ENCODE peak calls at places on chromosome 20, in seven cellular contexts. V, H, L, X, Y, I and P are unnamed samples.

GRCh38 chr20:57437672-57438330 is 46.6 kb downstream of the RBM38 start:
- DNase-seq in H (no peak), Y (no peak), L (no peak), X (no peak), V (no peak), I (no peak), P (no peak)

GRCh38 chr20:63103402-63104311 is 96.9 kb upstream of the BHLHE23 start:
- DNase-seq in X (no peak), L (no peak), V (peak), Y (no peak), H (no peak), I (no peak), P (no peak)

GRCh38 chr20:47396762-47397476 is 40.4 kb upstream of the ZMYND8 start:
- DNase-seq in I (no peak), Y (no peak), H (no peak), L (no peak), V (no peak), X (no peak), P (no peak)

GRCh38 chr20:14918981-14919380 is 581.6 kb upstream of the FLRT3 start:
- DNase-seq in H (no peak), L (no peak), V (no peak), X (no peak), Y (no peak), I (no peak), P (no peak)

GRCh38 chr20:38926934-38927616 is 858 bp downstream of the FAM83D start:
- DNase-seq in I (no peak), X (no peak), V (peak), L (no peak), H (no peak), Y (peak), P (no peak)

GRCh38 chr20:12531626-12532025 is 477.1 kb upstream of the SPTLC3 start:
- DNase-seq in V (no peak), L (no peak), I (no peak), X (no peak), H (no peak), Y (no peak), P (no peak)

GRCh38 chr20:59063358-59064213 is 21.0 kb upstream of the PRELID3B start:
- DNase-seq in Y (peak), I (peak), L (no peak), X (peak), H (peak), V (peak), P (no peak)

GRCh38 chr20:62405108-62405980 is 1.7 kb downstream of the CABLES2 start:
- DNase-seq in X (peak), V (peak), H (peak), Y (peak), L (peak), I (peak), P (no peak)

GRCh38 chr20:62818592-62819493 is 2.0 kb downstream of the COL9A3 start:
- DNase-seq in V (peak), Y (peak), L (peak), I (peak), X (no peak), H (peak), P (no peak)

GRCh38 chr20:25296094-25297093 is 48.5 kb downstream of the PYGB start:
- DNase-seq in L (no peak), Y (no peak), V (peak), H (no peak), X (peak), I (no peak), P (no peak)
- TF ChIP-seq POLR2A in L (no peak), Y (no peak), V (no peak), H (no peak), X (peak), I (no peak), P (no peak)

GRCh38 chr20:37520417-37520751 is 666 bp upstream of the NNAT start:
- DNase-seq in X (no peak), L (no peak), Y (no peak), V (no peak), I (no peak), H (no peak), P (no peak)
- H3K4me3 ChIP-seq in X (no peak), L (no peak), Y (no peak), V (no peak), I (no peak), H (peak), P (no peak)

DNA sequence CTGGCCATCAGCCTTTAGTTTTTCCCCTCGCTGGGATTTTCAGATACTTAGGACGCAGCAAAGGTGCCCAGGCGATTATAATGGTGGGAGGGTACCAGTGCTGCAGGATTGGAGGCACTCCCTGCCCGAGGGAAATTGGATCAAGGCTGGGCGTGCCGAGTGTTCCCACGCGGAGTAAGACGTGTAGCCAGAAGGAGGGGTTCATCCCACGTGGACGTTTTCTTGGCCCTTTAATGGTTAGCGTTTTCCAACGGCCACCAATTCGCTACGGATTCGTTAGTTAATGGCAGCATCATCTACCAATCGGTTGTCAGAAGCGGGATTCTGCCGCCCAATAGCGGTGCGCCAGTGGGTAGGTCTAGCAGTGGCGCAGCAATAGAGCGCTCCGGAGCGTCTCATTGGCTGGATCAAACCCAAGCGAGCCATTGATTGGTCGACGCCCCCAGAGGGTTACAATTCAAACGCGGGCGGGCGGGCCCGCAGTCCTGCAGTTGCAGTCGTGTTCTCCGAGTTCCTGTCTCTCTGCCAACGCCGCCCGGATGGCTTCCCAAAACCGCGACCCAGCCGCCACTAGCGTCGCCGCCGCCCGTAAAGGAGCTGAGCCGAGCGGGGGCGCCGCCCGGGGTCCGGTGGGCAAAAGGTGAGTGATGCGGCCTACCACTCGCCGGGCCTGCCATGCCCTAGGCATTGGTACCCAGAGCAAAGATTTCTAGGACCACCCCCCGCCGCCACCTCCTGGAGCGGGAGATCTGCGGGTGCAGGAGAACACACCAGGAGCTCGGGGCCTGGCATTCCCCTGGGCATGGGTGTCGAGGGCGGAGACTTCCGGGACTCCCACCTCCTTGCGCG is at the start of gene UBE2C:
- DNase-seq in V (peak), X (peak), L (peak), I (peak), Y (peak), H (peak), P (peak)
- TF ChIP-seq POLR2A in V (peak), X (peak), L (no peak), I (no peak), Y (peak), H (no peak), P (no peak)

GRCh38 chr20:10735195-10735949 is 61.6 kb upstream of the JAG1 start:
- DNase-seq in I (no peak), V (peak), X (no peak), Y (no peak), H (no peak), L (no peak), P (no peak)

GRCh38 chr20:10741060-10741459 is 67.3 kb upstream of the JAG1 start:
- DNase-seq in Y (no peak), L (no peak), V (no peak), I (no peak), X (no peak), H (no peak), P (no peak)

GRCh38 chr20:10739134-10739533 is 65.3 kb upstream of the JAG1 start:
- DNase-seq in X (no peak), L (no peak), H (no peak), Y (no peak), V (no peak), I (no peak), P (no peak)

DNA sequence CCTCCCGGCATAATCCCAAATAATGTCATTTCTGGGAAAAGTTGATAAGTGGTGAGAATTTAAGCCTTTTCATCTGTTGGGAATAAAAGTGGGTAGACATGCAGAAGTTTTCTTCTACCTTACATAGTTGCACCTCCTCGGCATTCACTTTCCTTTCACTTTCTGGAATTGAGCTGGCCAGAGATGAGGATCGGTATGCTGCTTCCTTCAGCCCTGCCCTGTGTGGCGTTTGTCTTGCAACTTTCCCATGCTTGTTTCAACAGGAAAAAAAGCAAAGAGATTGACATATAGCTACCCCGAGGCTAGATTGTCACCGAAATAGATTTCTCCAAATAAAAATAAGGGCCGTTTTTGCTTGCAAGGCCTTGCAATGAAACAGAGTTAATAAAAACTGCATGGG is 65.8 kb upstream of the JAG1 start:
- DNase-seq in H (no peak), Y (peak), X (no peak), L (no peak), I (no peak), V (no peak), P (no peak)
- H3K4me3 ChIP-seq in H (peak), Y (peak), X (no peak), L (peak), I (peak), V (peak), P (peak)